ENCODE peak calls at places on chromosome 1, in eight cellular contexts. R is mucosa of gallbladder; M is astrocyte of the spinal cord; P is ELR; T is naive thymus-derived CD8-positive, alpha-beta T cell; U is NCI-H2107; V is Caki2; L is neural progenitor cell. Q is an unnamed sample.

GRCh38 chr1:228989176-228989575 is 253.9 kb downstream of the RHOU start:
- DNase-seq in L (no peak), U (no peak), T (no peak), P (no peak), M (no peak), V (no peak), R (no peak), Q (no peak)

GRCh38 chr1:5484451-5485165 is 507.6 kb downstream of the NPHP4 start:
- DNase-seq in L (no peak), R (no peak), P (no peak), U (no peak), V (no peak), M (no peak), T (no peak), Q (no peak)

GRCh38 chr1:5250336-5250735 is 595.9 kb downstream of the AJAP1 start:
- DNase-seq in M (no peak), U (no peak), R (no peak), V (no peak), T (no peak), L (no peak), P (no peak), Q (no peak)

GRCh38 chr1:94871031-94871430 is 50.9 kb downstream of the SLC44A3 start:
- DNase-seq in R (no peak), T (no peak), L (no peak), P (peak; percentile 20), V (no peak), M (peak; percentile 70), U (no peak), Q (no peak)

GRCh38 chr1:234601217-234602017 is 8.6 kb downstream of the IRF2BP2 start:
- DNase-seq in V (peak; percentile 21), T (peak; percentile 72), R (no peak), U (no peak), M (peak; percentile 60), L (no peak), P (peak; percentile 79), Q (no peak)

GRCh38 chr1:111878649-111879048 is 110.8 kb downstream of the KCND3 start:
- DNase-seq in V (peak; percentile 31), P (no peak), T (no peak), R (no peak), U (no peak), M (no peak), L (no peak), Q (no peak)

GRCh38 chr1:11211925-11212587 is 22.9 kb downstream of the ANGPTL7 start:
- DNase-seq in P (no peak), V (no peak), U (no peak), L (no peak), R (no peak), T (no peak), M (no peak), Q (no peak)

GRCh38 chr1:230327892-230328284 is 98.2 kb downstream of the PGBD5 start:
- DNase-seq in L (no peak), P (peak; percentile 74), T (no peak), U (no peak), R (no peak), V (peak; percentile 37), M (peak; percentile 7), Q (no peak)

GRCh38 chr1:79396901-79397300 is 390.4 kb upstream of the ADGRL4 start:
- DNase-seq in R (no peak), T (no peak), U (no peak), L (no peak), P (no peak), V (no peak), M (no peak), Q (no peak)